ENCODE peak calls at places on chromosomes 13 and 19, in seven cellular contexts. M is GM23338, H is hepatocyte, Y is IMR-90, W is fibroblast of lung, P is neural progenitor cell, V is HCT116. B is an unnamed sample. For H3K36me3, the result is how much of the 10 kb centered on the place peaks cover.

GRCh38 chr13:73224708-73225107 is 165.9 kb downstream of the KLF5 start:
- DNase-seq in M (no peak), H (no peak), Y (peak), W (peak), P (no peak), V (no peak), B (peak)

GRCh38 chr13:110388141-110388943 is 81.3 kb downstream of the COL4A2 start:
- DNase-seq in M (peak), H (peak), Y (peak), W (peak), P (no peak), V (no peak), B (no peak)

GRCh38 chr19:58400638-58400915 is 5.1 kb downstream of the RNF225 start:
- DNase-seq in M (no peak), H (no peak), Y (no peak), W (no peak), P (no peak), V (no peak), B (no peak)

GRCh38 chr19:58229255-58229639 is 533 bp downstream of the ZNF544 start:
- DNase-seq in M (peak), H (peak), Y (peak), W (peak), P (peak), V (no peak), B (peak)

GRCh38 chr19:46610413-46610775 is 9.3 kb downstream of the CALM3 start:
- DNase-seq in M (no peak), H (no peak), Y (no peak), W (no peak), P (no peak), V (no peak), B (no peak)

GRCh38 chr19:13781547-13781946 is 7.3 kb downstream of the C19orf53 start:
- DNase-seq in M (peak), H (peak), Y (peak), W (peak), P (peak), V (peak), B (no peak)

GRCh38 chr19:3986260-3987041 is 1.2 kb upstream of the EEF2 start:
- DNase-seq in M (peak), H (peak), Y (peak), W (peak), P (peak), V (peak), B (peak)

GRCh38 chr19:14762111-14762510 is 16.2 kb downstream of the ADGRE2 start:
- DNase-seq in M (no peak), H (no peak), Y (no peak), W (no peak), P (no peak), V (no peak), B (no peak)

GRCh38 chr19:42794751-42795150 is 29.3 kb upstream of the PSG8 start:
- DNase-seq in M (no peak), H (no peak), Y (peak), W (peak), P (no peak), V (no peak), B (no peak)

GRCh38 chr19:38676023-38676877 is 28.8 kb downstream of the ACTN4 start:
- DNase-seq in M (no peak), H (peak), Y (peak), W (peak), P (no peak), V (no peak), B (no peak)

GRCh38 chr19:6848986-6849385 is 38.4 kb upstream of the ADGRE1 start:
- DNase-seq in M (no peak), H (no peak), Y (no peak), W (no peak), P (no peak), V (no peak), B (no peak)

GRCh38 chr19:53193534-53194222 is 520 bp upstream of the ZNF665 start:
- DNase-seq in M (no peak), H (peak), Y (no peak), W (no peak), P (no peak), V (no peak), B (no peak)

GRCh38 chr19:46133101-46133627 is 8.7 kb upstream of the IGFL3 start:
- DNase-seq in M (peak), H (peak), Y (peak), W (peak), P (peak), V (peak), B (no peak)

GRCh38 chr13:109315481-109315880 is 470.9 kb downstream of the IRS2 start:
- DNase-seq in M (no peak), H (no peak), Y (no peak), W (no peak), P (no peak), V (no peak), B (no peak)

GRCh38 chr13:27037571-27037970 is 134.0 kb downstream of the USP12 start:
- DNase-seq in M (no peak), H (no peak), Y (no peak), W (no peak), P (no peak), V (no peak), B (no peak)
- H2AFZ ChIP-seq in M (no peak), H (no peak), Y (no peak), W (no peak), P (no peak), V (no peak), B (no peak)

DNA sequence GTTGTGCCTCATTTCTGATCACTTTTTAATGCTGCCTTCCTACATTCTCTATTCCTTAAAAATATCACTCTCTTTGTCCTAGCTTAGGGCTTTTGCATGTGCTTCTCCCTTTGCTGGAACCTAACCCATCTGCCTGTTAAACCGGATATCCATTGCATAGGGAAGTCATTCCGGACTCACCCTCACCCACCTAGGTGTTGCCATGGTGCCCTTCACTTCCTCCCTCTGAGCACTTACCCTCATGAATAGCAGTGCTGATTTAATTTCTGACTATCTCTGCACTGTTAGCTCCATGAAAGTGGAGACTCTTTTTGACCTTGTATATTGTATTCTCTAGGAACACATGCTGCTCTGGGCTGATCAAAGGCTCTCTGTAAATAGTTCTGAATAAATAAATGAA is 401.9 kb downstream of the PCDH20 start:
- DNase-seq in M (no peak), H (no peak), Y (no peak), W (no peak), P (no peak), V (no peak), B (no peak)
- H3K36me3 ChIP-seq in M (under half), H (under half), Y (under half), W (under half), P (under half), V (under half), B (under half)

DNA sequence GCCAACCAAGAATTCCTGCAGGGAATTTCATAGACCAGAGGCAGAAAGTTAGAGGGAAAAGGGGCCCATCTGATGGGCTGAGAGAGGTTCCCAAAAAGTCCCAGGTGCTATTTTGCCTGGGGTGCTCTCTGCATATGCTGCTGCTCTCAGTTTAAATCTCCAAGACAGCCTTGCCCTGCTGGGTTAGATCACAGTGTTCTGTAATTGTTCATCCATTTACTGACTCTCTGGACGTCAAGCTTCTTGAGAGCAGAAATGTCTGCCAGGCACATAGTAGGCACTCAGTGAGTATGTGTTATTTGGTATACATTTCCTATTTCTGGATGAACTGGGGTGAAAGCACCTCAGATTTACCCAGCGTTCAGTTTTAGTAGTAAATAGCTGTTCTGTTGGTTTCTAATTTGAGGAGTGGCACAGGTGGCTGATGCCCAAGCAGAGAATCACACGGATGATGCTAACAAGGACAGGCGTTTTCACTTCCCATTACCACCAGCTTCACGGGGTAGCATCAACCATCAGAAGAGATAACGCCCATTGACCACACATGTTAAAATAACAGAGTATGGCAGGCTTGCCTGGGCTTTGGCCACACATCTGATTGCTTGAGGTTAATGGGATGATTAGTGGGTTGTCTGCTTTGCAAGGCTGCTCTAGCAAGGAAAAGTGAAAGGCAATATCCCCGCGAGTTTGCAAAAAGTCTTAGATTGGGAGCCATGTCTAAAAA is 161.1 kb downstream of the SLC7A1 start:
- DNase-seq in M (no peak), H (no peak), Y (no peak), W (no peak), P (no peak), V (no peak), B (no peak)
- H3K4me2 ChIP-seq in M (no peak), H (peak), Y (peak), W (no peak), P (no peak), V (no peak), B (no peak)

GRCh38 chr13:30968734-30969335 is 36.4 kb downstream of the TEX26 start:
- DNase-seq in M (no peak), H (no peak), Y (peak), W (peak), P (no peak), V (no peak), B (no peak)

GRCh38 chr13:30959678-30960077 is 27.2 kb downstream of the TEX26 start:
- DNase-seq in M (no peak), H (no peak), Y (no peak), W (no peak), P (no peak), V (no peak), B (no peak)

DNA sequence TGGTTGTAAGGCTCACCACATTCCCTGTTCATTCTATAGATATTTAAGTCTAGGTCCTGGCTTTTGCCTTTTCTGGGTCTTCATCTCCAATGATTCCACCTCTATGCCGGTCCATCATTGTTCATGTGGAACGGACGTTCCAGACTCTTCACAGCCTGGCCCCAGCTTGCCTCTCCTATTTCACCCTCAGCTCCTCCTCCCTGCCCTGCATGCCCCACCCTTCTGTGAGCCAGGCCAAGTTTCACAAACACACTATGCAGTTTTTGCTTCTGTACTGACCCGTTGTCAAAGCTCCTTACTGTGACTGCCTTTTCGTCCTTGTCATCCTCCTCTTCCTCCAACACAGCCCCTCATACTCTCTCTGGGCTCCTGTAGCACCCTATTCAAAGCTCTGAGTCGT is 31.3 kb downstream of the TEX26 start:
- DNase-seq in M (no peak), H (peak), Y (peak), W (peak), P (no peak), V (no peak), B (no peak)
- H2AFZ ChIP-seq in M (no peak), H (no peak), Y (peak), W (peak), P (no peak), V (peak), B (no peak)

DNA sequence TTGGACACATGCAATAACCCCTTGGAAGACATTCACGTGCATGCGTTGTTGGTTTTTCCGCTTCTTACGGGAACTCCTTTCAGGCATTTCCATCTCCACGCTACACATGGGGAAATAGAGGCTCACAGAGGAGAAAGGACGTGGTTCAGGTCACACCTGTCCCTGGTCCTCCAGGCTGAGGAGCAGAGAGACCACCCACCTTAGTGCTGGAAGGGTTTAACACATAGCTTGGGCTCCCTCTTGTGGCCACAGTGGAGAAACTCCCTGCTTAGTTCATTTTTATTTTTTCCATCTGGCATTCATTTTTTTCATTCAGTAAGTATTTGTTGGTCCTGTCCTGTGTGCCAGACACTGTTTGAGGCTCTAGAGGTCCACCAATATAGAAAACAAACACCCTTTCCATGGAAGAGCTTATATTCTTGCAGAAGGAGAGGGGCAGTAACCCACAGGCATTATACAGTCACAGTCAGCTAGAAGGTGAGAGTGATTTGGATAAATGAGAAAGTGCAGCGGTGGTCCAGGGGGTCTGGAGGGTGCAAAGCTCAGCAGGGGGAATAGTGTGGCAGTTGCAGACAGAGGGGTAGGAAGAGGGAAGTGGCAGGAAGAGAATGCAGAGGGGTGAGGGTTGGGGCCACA is 24.2 kb upstream of the TTYH1 start:
- DNase-seq in M (peak), H (peak), Y (peak), W (peak), P (peak), V (peak), B (peak)
- H3K36me3 ChIP-seq in M (under half), H (under half), Y (under half), W (under half), P (under half), V (under half), B (under half)

GRCh38 chr13:105450784-105451183 is 1084.7 kb downstream of the EFNB2 start:
- DNase-seq in M (no peak), H (no peak), Y (no peak), W (no peak), P (no peak), V (no peak), B (no peak)

DNA sequence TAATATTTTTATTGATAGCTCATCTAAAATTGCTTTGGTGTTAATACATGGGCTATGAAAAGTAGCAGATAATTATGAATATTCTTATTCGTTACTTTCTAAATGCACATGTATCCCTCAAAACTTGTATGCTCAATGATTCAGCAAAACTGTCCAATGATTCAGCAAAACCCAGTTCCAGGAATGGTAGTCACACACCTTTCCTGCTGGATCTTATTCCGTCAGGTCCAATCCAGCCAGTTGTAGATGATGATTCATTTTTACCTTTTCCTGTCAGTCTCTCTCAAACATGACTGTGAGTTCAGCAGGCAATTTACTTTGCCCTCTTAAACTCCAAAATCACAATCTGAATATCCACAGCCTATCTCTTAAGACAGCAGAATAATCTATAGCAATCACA is 1082.6 kb downstream of the EFNB2 start:
- DNase-seq in M (no peak), H (no peak), Y (no peak), W (no peak), P (no peak), V (no peak), B (no peak)
- H3K4me2 ChIP-seq in M (no peak), H (no peak), Y (no peak), W (no peak), P (no peak), V (no peak), B (no peak)

DNA sequence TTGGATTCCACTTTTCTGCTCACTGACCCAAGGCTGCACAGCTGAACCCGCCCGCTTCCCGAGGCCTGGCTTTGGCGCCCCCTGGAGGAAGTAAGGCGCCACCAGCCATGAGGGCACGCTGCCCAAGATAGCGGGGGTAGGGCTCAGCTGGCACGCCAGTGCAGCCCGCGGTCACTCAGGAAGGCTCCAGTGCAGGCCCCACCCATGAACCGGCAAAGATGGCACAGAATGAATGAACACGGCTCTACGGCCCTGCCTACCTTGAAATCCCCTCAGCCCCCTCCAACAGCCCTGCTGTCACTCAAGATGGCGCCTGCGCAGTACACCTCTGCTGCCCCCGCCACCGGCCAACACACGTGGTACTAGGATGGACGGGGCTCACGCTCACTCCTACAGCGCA is 3.0 kb downstream of the PEG3 start:
- DNase-seq in M (no peak), H (no peak), Y (no peak), W (no peak), P (no peak), V (no peak), B (no peak)
- H2AFZ ChIP-seq in M (no peak), H (no peak), Y (no peak), W (no peak), P (no peak), V (no peak), B (no peak)